ENCODE peak calls at places on chromosomes 5 and 9, in four cellular contexts. L, E, B and A are unnamed samples.

GRCh38 chr5:178849316-178849715 is 10.4 kb upstream of the ZNF354B start:
- DNase-seq in L (no peak), B (no peak), E (no peak), A (no peak)

GRCh38 chr9:89427621-89428221 is 70.2 kb downstream of the SEMA4D start:
- DNase-seq in L (no peak), B (no peak), E (no peak), A (no peak)

GRCh38 chr5:1542755-1543154 is 19.0 kb upstream of the LPCAT1 start:
- DNase-seq in E (no peak), L (peak), B (no peak), A (no peak)

GRCh38 chr5:8729437-8729836 is 816.4 kb downstream of the SEMA5A start:
- DNase-seq in E (no peak), L (no peak), B (no peak), A (no peak)

GRCh38 chr5:91293131-91293530 is 90.0 kb downstream of the ARRDC3 start:
- DNase-seq in B (no peak), L (no peak), E (peak), A (peak)

GRCh38 chr5:132010645-132011560 is 555 bp downstream of the ACSL6 start:
- DNase-seq in B (peak), E (no peak), L (no peak), A (no peak)

GRCh38 chr5:133952729-133953567 is 15.5 kb downstream of the C5orf15 start:
- DNase-seq in E (no peak), L (no peak), B (no peak), A (peak)

GRCh38 chr5:67621040-67621397 is 424.4 kb upstream of the CD180 start:
- DNase-seq in L (no peak), E (no peak), B (no peak), A (no peak)

GRCh38 chr9:87599901-87600610 is 102.4 kb downstream of the DAPK1 start:
- DNase-seq in B (no peak), L (peak), E (no peak), A (no peak)

GRCh38 chr5:145072880-145073279 is 762.3 kb downstream of the PRELID2 start:
- DNase-seq in B (no peak), E (no peak), L (no peak), A (no peak)

GRCh38 chr5:14882658-14883580 is 11.3 kb upstream of the ANKH start:
- DNase-seq in E (no peak), L (no peak), B (no peak), A (no peak)
- TF ChIP-seq MYC in E (no peak), L (no peak), B (no peak), A (no peak)

DNA sequence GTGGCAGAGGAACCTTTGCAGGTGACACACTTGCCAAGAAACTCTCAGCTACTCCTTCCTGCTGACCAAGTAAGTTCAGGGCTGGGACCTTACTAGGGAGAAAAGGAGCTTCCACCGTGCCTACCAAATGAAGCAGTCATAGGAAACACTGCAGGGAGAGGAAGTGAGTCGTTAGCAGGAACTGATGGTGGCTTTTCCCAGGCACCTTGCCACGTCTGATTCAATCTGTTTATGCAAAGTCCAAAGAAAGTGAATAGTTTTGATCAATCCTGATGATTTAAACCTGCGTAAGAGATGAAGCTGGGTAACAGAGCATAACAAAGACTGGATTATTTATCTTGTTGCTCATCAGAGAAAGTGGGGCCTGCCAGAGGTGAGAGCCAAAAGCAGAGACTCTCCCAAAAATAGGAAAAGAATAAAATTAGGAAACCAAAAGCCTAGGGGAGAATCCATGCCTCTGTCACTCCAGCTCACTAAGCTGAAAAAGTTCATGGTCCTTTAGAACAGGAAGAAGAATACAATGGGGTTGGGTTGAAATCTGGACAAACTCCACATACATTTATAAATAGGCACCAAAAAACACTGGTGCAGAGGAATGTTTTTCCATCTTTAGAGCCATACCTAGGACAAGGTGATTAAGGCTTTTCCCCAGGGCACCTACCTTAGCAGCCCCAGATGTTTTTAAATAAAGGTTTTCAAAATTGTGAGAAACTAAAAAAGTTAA is 9.3 kb upstream of the PFDN1 start:
- DNase-seq in E (no peak), B (no peak), L (peak), A (peak)
- TF ChIP-seq MYC in E (no peak), B (no peak), L (no peak), A (no peak)

GRCh38 chr5:176697929-176698520 is 50.7 kb downstream of the TSPAN17 start:
- DNase-seq in E (no peak), L (no peak), B (no peak), A (no peak)

GRCh38 chr5:176695073-176695472 is 47.8 kb downstream of the TSPAN17 start:
- DNase-seq in B (no peak), L (no peak), E (no peak), A (no peak)

GRCh38 chr5:176700239-176700847 is 53.1 kb downstream of the TSPAN17 start:
- DNase-seq in E (no peak), L (peak), B (peak), A (peak)

GRCh38 chr5:176694631-176695030 is 47.3 kb downstream of the TSPAN17 start:
- DNase-seq in L (no peak), E (no peak), B (no peak), A (no peak)

GRCh38 chr5:176697267-176697928 is 50.1 kb downstream of the TSPAN17 start:
- DNase-seq in E (no peak), L (no peak), B (no peak), A (no peak)
- TF ChIP-seq MYC in E (no peak), L (no peak), B (no peak), A (no peak)

GRCh38 chr9:15420796-15421195 is 1.9 kb upstream of the SNAPC3 start:
- DNase-seq in E (no peak), L (no peak), B (no peak), A (no peak)

GRCh38 chr9:15417626-15418025 is 5.0 kb upstream of the SNAPC3 start:
- DNase-seq in E (no peak), B (no peak), L (no peak), A (no peak)

GRCh38 chr9:15421532-15421931 is 1.1 kb upstream of the SNAPC3 start:
- DNase-seq in L (no peak), E (no peak), B (no peak), A (no peak)

GRCh38 chr9:15422355-15423327 is at the start of gene SNAPC3:
- DNase-seq in B (peak), E (peak), L (peak), A (peak)

GRCh38 chr9:15416880-15417279 is 5.8 kb upstream of the SNAPC3 start:
- DNase-seq in B (peak), E (no peak), L (peak), A (peak)
- TF ChIP-seq MYC in B (no peak), E (no peak), L (no peak), A (no peak)

DNA sequence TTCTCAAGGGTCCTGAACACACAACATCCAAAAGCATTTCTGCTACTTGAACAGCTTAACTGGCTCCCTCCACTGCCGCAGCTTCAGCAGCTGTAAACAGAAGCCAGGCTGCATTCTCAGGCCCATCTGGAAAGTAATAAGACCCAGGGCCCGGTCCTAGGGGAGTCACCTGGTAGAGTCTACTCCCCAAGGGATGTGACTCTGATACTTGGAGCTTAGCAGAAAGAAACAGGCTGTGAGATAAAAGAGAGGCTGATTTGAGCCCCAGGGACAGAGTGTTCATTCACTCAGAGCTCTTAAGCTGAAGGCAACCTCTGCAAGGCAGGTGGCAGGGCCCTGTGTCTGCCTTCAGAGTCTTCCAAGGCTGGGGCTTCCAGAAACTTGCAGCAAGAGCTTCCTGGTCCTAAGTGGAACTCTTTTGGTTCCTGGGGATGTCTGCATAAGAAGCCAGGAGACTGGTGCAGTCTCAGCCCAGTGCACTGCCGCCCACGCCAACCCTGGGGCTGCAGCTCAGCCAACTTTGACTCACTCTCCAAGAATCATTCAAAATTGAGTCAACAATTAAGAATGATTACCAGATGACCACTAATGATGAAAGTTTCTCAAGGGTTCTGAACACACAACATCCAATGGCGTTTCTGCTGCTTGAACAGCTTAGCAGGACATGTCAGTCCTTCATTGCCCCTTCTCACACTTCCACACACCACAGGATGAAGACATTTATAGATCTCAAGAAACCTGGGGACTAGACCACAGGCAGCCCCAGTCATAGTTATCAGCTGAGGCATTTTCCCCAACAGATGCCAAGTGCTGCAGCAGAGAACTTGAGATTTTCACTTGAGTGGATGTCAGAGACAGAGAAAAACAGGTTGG is 356.5 kb downstream of the SPOCK1 start:
- DNase-seq in B (no peak), L (no peak), E (peak), A (no peak)
- TF ChIP-seq MYC in B (no peak), L (no peak), E (no peak), A (no peak)

GRCh38 chr5:124061663-124062062 is 549.7 kb downstream of the CSNK1G3 start:
- DNase-seq in L (no peak), E (no peak), B (no peak), A (no peak)

GRCh38 chr5:124057815-124058231 is 545.8 kb downstream of the CSNK1G3 start:
- DNase-seq in E (no peak), B (no peak), L (no peak), A (peak)

GRCh38 chr5:124060413-124061095 is 548.6 kb downstream of the CSNK1G3 start:
- DNase-seq in L (no peak), E (no peak), B (no peak), A (no peak)

GRCh38 chr5:124059200-124059599 is 547.2 kb downstream of the CSNK1G3 start:
- DNase-seq in E (no peak), L (no peak), B (no peak), A (no peak)

DNA sequence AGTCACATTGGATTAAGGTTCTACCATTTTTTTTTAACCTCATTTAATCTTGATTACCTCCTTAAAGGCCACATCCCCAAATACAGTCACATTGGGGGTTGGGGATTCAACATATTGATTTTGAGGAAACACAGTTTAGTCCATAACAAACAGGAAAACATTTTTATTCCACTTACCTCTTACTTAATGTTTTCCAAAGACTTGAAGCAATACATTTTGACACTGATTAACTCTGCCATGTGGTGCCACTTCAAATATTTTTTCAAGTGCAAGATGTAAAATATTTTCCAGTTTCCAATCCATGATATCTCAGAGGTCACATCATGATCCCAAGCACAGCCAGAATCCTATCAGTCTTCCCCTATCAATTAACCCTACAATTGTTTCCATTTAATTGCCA is 548.0 kb downstream of the CSNK1G3 start:
- DNase-seq in B (no peak), L (no peak), E (no peak), A (no peak)
- TF ChIP-seq MYC in B (no peak), L (no peak), E (no peak), A (no peak)

GRCh38 chr9:17332129-17332528 is 197.3 kb downstream of the CNTLN start:
- DNase-seq in B (no peak), L (no peak), E (no peak), A (no peak)

GRCh38 chr9:17330097-17330496 is 195.3 kb downstream of the CNTLN start:
- DNase-seq in B (no peak), E (no peak), L (no peak), A (no peak)
- TF ChIP-seq MYC in B (no peak), E (no peak), L (no peak), A (no peak)

DNA sequence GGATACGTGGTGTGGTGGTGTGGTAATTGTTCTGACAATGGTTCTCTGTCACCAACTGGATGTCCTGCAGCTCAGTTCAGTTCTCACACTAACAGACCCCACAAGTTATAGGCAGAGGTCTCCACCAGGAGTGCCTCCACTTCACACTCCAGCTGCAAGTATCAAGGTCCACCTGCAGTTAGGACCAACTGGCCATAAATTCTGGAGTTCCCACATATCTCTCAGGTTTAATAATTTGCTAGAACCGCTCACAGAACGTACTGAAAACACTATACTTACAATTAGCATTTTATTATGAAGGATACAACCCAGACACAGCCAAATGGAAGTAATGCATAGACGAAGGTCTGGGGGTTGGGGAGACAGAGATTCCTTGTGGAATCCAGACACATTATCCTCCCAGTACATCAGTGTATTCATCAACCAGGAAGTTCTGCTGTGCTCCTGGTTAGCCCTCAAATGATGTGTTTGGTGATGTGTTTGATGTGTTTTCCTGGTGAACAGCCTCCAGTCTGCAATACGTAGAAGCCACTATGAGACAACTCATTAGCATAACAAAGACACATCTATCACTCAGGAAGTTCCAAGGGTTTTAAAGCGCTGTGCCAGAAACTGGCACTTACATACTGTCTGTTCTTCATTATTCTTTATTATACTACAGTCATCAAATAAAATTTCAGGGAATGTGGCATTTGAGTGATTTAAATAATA is 25.4 kb downstream of the OGN start:
- DNase-seq in B (no peak), E (no peak), L (no peak), A (no peak)
- TF ChIP-seq MYC in B (no peak), E (no peak), L (no peak), A (no peak)

DNA sequence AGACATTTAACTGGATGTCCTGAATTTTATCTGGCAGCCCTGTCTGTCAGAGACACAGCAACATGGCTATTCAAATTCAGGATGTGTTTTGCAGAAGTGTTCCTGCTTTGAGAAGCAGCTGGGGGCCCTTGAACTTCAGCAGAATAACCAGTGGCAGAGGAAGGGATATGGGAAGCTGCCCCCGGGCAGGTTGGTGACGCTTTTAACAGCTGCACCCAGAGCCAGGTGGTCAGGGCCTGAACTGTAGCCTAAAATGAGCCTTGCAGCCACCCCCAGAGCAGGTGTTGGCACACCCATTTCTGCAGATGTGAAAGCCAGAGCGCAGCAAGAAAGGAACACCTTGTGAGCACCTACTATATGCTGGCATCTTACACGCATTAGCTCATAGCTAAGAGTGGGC is 128.7 kb upstream of the BOD1 start:
- DNase-seq in L (no peak), B (no peak), E (peak), A (peak)
- TF ChIP-seq MYC in L (no peak), B (no peak), E (no peak), A (no peak)

GRCh38 chr9:109422641-109423040 is 75.5 kb downstream of the PTPN3 start:
- DNase-seq in L (no peak), E (peak), B (peak), A (no peak)
- TF ChIP-seq MYC in L (no peak), E (no peak), B (no peak), A (no peak)